ENCODE peak calls at places on chromosomes 12 and 14, in four cellular contexts. One of them, this sample, is unnamed.

GRCh38 chr12:6426882-6427671 is 17.7 kb upstream of the CD27 start:
- DNase-seq in neuronal stem cell: no peak
- DNase-seq in H9: no peak
- DNase-seq in IMR-90: no peak
- DNase-seq in this sample: no peak

GRCh38 chr14:28121512-28122297 is 644.9 kb upstream of the FOXG1 start:
- DNase-seq in neuronal stem cell: peak
- DNase-seq in IMR-90: no peak
- DNase-seq in H9: no peak
- DNase-seq in this sample: peak

GRCh38 chr14:93246534-93246933 is 39.5 kb downstream of the UBR7 start:
- DNase-seq in neuronal stem cell: no peak
- DNase-seq in IMR-90: no peak
- DNase-seq in H9: no peak
- DNase-seq in this sample: no peak

GRCh38 chr14:100541621-100542560 is 45.3 kb downstream of the BEGAIN start:
- DNase-seq in neuronal stem cell: no peak
- DNase-seq in IMR-90: no peak
- DNase-seq in H9: no peak
- DNase-seq in this sample: no peak

GRCh38 chr14:101175731-101176534 is 272.4 kb upstream of the RTL1 start:
- DNase-seq in neuronal stem cell: no peak
- DNase-seq in IMR-90: no peak
- DNase-seq in H9: peak
- DNase-seq in this sample: no peak

GRCh38 chr12:128671528-128672042 is 152.2 kb downstream of the SLC15A4 start:
- DNase-seq in neuronal stem cell: no peak
- DNase-seq in H9: no peak
- DNase-seq in IMR-90: no peak
- DNase-seq in this sample: peak

GRCh38 chr14:105605501-105606304 is 79.3 kb downstream of the TMEM121 start:
- DNase-seq in neuronal stem cell: no peak
- DNase-seq in IMR-90: no peak
- DNase-seq in H9: no peak
- DNase-seq in this sample: no peak

GRCh38 chr12:108299516-108299915 is 39.6 kb downstream of the CMKLR1 start:
- DNase-seq in H9: no peak
- DNase-seq in neuronal stem cell: no peak
- DNase-seq in IMR-90: no peak
- DNase-seq in this sample: no peak

GRCh38 chr12:45235087-45236025 is 19.5 kb downstream of the ANO6 start:
- DNase-seq in IMR-90: peak
- DNase-seq in H9: peak
- DNase-seq in neuronal stem cell: no peak
- DNase-seq in this sample: peak

GRCh38 chr14:82642425-82642824 is 1108.8 kb upstream of the SEL1L start:
- DNase-seq in H9: peak
- DNase-seq in neuronal stem cell: no peak
- DNase-seq in IMR-90: no peak
- DNase-seq in this sample: peak

GRCh38 chr12:71744522-71745300 is 10.0 kb upstream of the RAB21 start:
- DNase-seq in H9: no peak
- DNase-seq in neuronal stem cell: no peak
- DNase-seq in IMR-90: no peak
- DNase-seq in this sample: no peak

GRCh38 chr12:50440288-50440687 is 39.6 kb downstream of the LARP4 start:
- DNase-seq in neuronal stem cell: no peak
- DNase-seq in H9: no peak
- DNase-seq in IMR-90: no peak
- DNase-seq in this sample: no peak

GRCh38 chr12:107131832-107132616 is 38.7 kb upstream of the CRY1 start:
- DNase-seq in IMR-90: peak
- DNase-seq in H9: peak
- DNase-seq in neuronal stem cell: peak
- DNase-seq in this sample: peak

GRCh38 chr14:58315606-58316005 is 17.3 kb downstream of the ARID4A start:
- DNase-seq in neuronal stem cell: no peak
- DNase-seq in IMR-90: peak
- DNase-seq in H9: no peak
- DNase-seq in this sample: no peak

GRCh38 chr14:63852817-63853730 is at the start of gene SYNE2:
- DNase-seq in IMR-90: peak
- DNase-seq in neuronal stem cell: peak
- DNase-seq in H9: peak
- DNase-seq in this sample: peak

GRCh38 chr12:12331896-12332295 is 18.1 kb downstream of the MANSC1 start:
- DNase-seq in neuronal stem cell: no peak
- DNase-seq in H9: no peak
- DNase-seq in IMR-90: no peak
- DNase-seq in this sample: peak

GRCh38 chr14:71321556-71322315 is 414.5 kb downstream of the PCNX1 start:
- DNase-seq in H9: peak
- DNase-seq in neuronal stem cell: peak
- DNase-seq in IMR-90: peak
- DNase-seq in this sample: peak

GRCh38 chr12:103924761-103925641 is 5.2 kb upstream of the HSP90B1 start:
- DNase-seq in H9: no peak
- DNase-seq in IMR-90: peak
- DNase-seq in neuronal stem cell: no peak
- DNase-seq in this sample: peak

GRCh38 chr12:91974541-91974940 is 171.1 kb downstream of the BTG1 start:
- DNase-seq in H9: no peak
- DNase-seq in IMR-90: peak
- DNase-seq in neuronal stem cell: no peak
- DNase-seq in this sample: no peak

GRCh38 chr12:80412343-80412953 is 31.6 kb upstream of the PTPRQ start:
- DNase-seq in IMR-90: peak
- DNase-seq in H9: no peak
- DNase-seq in neuronal stem cell: peak
- DNase-seq in this sample: peak

GRCh38 chr14:35458442-35458841 is 53.9 kb upstream of the NFKBIA start:
- DNase-seq in IMR-90: no peak
- DNase-seq in H9: no peak
- DNase-seq in neuronal stem cell: no peak
- DNase-seq in this sample: no peak

GRCh38 chr14:76509291-76509690 is 133.4 kb downstream of the ESRRB start:
- DNase-seq in H9: no peak
- DNase-seq in IMR-90: no peak
- DNase-seq in neuronal stem cell: no peak
- DNase-seq in this sample: peak

DNA sequence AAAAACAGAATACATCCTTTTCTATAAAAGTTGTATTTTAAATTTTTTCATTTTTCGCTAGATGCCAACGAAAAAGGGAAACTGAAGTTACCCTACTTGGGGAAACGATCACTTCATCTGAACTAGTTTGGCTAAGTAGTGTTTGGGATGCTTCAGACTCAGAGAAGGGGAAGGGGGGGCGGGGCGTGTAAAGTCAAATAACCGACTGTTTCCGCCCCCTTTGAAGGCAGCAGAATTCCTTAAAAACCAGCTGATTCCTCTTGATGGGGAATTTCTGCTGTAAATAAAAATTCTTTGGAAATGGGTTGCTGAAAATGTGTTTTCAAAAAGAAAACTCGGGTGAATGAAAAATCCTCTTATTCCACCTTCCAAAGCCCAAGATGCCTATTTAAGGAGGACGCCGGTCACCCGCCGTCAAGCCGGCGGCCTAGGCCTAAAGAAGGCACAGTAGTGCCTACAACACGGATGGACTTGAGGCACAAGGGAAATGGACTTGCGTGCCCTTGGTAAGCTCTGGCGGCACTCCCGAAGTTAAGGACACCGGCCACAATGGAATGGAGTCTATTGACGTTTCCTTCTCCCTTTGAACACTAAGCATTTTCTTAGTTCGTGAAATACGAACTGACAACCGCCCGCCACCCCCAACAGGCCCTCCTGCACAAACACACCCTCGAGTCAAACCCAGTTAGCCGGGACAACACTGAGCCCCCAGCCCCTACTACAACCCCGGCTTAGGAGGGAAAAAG is 2.0 kb downstream of the ATXN2 start:
- DNase-seq in neuronal stem cell: peak
- DNase-seq in H9: peak
- DNase-seq in IMR-90: peak
- DNase-seq in this sample: peak
- H3K4ac ChIP-seq in neuronal stem cell: no peak
- H3K4ac ChIP-seq in H9: no peak
- H3K4ac ChIP-seq in IMR-90: peak
- H3K4ac ChIP-seq in this sample: no peak

GRCh38 chr12:8076357-8076756 is 5.7 kb upstream of the NECAP1 start:
- DNase-seq in H9: no peak
- DNase-seq in IMR-90: no peak
- DNase-seq in neuronal stem cell: no peak
- DNase-seq in this sample: no peak

GRCh38 chr12:8078916-8079315 is 3.2 kb upstream of the NECAP1 start:
- DNase-seq in neuronal stem cell: no peak
- DNase-seq in IMR-90: no peak
- DNase-seq in H9: no peak
- DNase-seq in this sample: no peak

GRCh38 chr12:8080131-8080530 is 1.9 kb upstream of the NECAP1 start:
- DNase-seq in H9: no peak
- DNase-seq in neuronal stem cell: no peak
- DNase-seq in IMR-90: no peak
- DNase-seq in this sample: no peak

GRCh38 chr12:8077207-8077606 is 4.9 kb upstream of the NECAP1 start:
- DNase-seq in IMR-90: peak
- DNase-seq in H9: no peak
- DNase-seq in neuronal stem cell: no peak
- DNase-seq in this sample: peak

GRCh38 chr12:8078400-8078799 is 3.7 kb upstream of the NECAP1 start:
- DNase-seq in H9: peak
- DNase-seq in IMR-90: peak
- DNase-seq in neuronal stem cell: peak
- DNase-seq in this sample: peak
- H4K8ac ChIP-seq in H9: no peak
- H4K8ac ChIP-seq in IMR-90: no peak
- H4K8ac ChIP-seq in neuronal stem cell: no peak
- H4K8ac ChIP-seq in this sample: no peak

GRCh38 chr14:68951051-68951797 is 27.9 kb downstream of the ACTN1 start:
- DNase-seq in IMR-90: peak
- DNase-seq in H9: no peak
- DNase-seq in neuronal stem cell: no peak
- DNase-seq in this sample: peak
- H3K4ac ChIP-seq in IMR-90: peak
- H3K4ac ChIP-seq in H9: no peak
- H3K4ac ChIP-seq in neuronal stem cell: no peak
- H3K4ac ChIP-seq in this sample: no peak

GRCh38 chr14:89249296-89249565 is 167.8 kb downstream of the FOXN3 start:
- DNase-seq in H9: peak
- DNase-seq in neuronal stem cell: no peak
- DNase-seq in IMR-90: peak
- DNase-seq in this sample: peak

GRCh38 chr14:89246290-89246689 is 170.7 kb downstream of the FOXN3 start:
- DNase-seq in H9: no peak
- DNase-seq in neuronal stem cell: no peak
- DNase-seq in IMR-90: no peak
- DNase-seq in this sample: no peak

GRCh38 chr14:89249972-89250371 is 167.1 kb downstream of the FOXN3 start:
- DNase-seq in IMR-90: no peak
- DNase-seq in neuronal stem cell: no peak
- DNase-seq in H9: no peak
- DNase-seq in this sample: no peak

GRCh38 chr14:89247457-89248122 is 169.4 kb downstream of the FOXN3 start:
- DNase-seq in neuronal stem cell: no peak
- DNase-seq in IMR-90: no peak
- DNase-seq in H9: no peak
- DNase-seq in this sample: no peak

DNA sequence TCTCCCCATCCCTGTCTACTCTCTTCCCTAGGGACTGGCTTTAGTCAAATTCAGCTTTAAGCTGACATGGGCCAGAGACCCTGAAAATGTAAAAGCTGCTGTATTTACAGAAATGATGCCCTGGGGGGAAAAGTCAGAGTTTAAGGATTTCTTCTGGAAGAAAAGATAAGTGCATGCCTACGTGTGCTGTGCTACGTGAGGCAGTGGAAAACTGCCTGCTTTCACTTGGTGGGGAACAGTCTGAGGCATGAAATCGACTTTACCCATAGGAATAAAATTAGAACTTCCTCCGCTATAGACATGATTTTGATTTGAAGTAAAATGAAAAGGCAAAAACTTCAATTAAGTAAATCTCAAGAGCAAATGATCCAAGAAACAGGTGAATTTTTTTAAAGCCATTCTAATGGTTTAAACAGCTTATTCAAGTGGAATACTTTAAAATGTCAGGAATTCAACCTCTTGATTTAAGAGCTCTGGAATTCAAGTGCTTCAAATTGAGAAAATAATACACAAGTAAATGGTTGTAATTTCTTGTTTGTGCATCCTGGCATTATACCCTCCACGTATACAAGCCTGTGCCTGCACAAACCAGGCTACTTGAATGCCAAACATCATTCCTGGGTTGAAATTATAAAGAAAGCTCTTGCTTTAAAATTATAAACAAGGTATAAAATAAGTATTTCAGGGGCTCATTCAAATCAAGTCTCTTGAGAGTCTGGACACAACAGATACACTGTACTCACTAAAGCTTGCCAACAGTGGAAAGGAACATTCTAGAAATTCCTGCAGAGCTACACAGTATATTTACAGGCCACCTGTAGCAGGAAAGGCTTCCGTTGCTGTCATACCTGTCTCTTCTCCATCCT is 168.4 kb downstream of the FOXN3 start:
- DNase-seq in neuronal stem cell: no peak
- DNase-seq in IMR-90: no peak
- DNase-seq in H9: no peak
- DNase-seq in this sample: peak
- H4K8ac ChIP-seq in neuronal stem cell: no peak
- H4K8ac ChIP-seq in IMR-90: no peak
- H4K8ac ChIP-seq in H9: no peak
- H4K8ac ChIP-seq in this sample: no peak

DNA sequence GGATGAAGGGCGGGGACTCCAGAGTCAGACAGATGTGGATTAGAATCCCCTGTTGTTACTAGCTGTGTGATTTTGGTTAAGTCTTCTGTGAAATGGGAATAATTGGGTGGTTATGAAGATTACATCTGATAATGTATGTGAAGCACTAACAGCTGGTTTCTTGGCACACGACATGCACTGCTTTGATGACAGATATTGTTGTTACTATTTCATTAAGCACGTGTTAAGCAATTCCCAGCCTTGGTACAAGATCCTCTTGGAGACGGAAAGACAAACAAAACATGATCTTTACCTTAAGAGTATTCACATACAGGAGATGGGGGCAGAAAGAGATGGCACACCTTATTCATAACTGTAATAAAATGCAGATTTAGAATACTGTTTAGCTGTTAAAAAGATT is 7.9 kb downstream of the PPFIBP1 start:
- DNase-seq in neuronal stem cell: no peak
- DNase-seq in H9: no peak
- DNase-seq in IMR-90: no peak
- DNase-seq in this sample: no peak
- H3K4ac ChIP-seq in neuronal stem cell: no peak
- H3K4ac ChIP-seq in H9: no peak
- H3K4ac ChIP-seq in IMR-90: no peak
- H3K4ac ChIP-seq in this sample: no peak

GRCh38 chr12:119835068-119835467 is 42.1 kb downstream of the CIT start:
- DNase-seq in H9: peak
- DNase-seq in IMR-90: peak
- DNase-seq in neuronal stem cell: no peak
- DNase-seq in this sample: peak
- H4K8ac ChIP-seq in H9: no peak
- H4K8ac ChIP-seq in IMR-90: no peak
- H4K8ac ChIP-seq in neuronal stem cell: no peak
- H4K8ac ChIP-seq in this sample: no peak

This sample was measured in mesendoderm.